ENCODE peak calls at places on chromosomes 3 and 15, in eight cellular contexts. One of them, this sample, is unnamed.

GRCh38 chr3:87987952-87988351 is 70.9 kb downstream of the CGGBP1 start:
- DNase-seq in psoas muscle: no peak
- DNase-seq in tibial artery: no peak
- DNase-seq in stomach: no peak
- DNase-seq in right cardiac atrium: no peak
- DNase-seq in PC-9: no peak
- DNase-seq in right atrium auricular region: no peak
- DNase-seq in left lung: no peak
- DNase-seq in this sample: no peak

GRCh38 chr15:59587085-59587826 is 24.3 kb upstream of the GCNT3 start:
- DNase-seq in right cardiac atrium: no peak
- DNase-seq in PC-9: no peak
- DNase-seq in right atrium auricular region: no peak
- DNase-seq in stomach: no peak
- DNase-seq in psoas muscle: no peak
- DNase-seq in tibial artery: no peak
- DNase-seq in left lung: no peak
- DNase-seq in this sample: no peak

GRCh38 chr15:101167366-101167790 is 84.5 kb downstream of the CHSY1 start:
- DNase-seq in right atrium auricular region: no peak
- DNase-seq in right cardiac atrium: no peak
- DNase-seq in stomach: no peak
- DNase-seq in tibial artery: no peak
- DNase-seq in PC-9: no peak
- DNase-seq in psoas muscle: no peak
- DNase-seq in left lung: peak
- DNase-seq in this sample: no peak

GRCh38 chr3:69524826-69525225 is 138.9 kb upstream of the FRMD4B start:
- DNase-seq in PC-9: no peak
- DNase-seq in psoas muscle: no peak
- DNase-seq in left lung: no peak
- DNase-seq in stomach: no peak
- DNase-seq in tibial artery: no peak
- DNase-seq in right cardiac atrium: no peak
- DNase-seq in right atrium auricular region: no peak
- DNase-seq in this sample: no peak

GRCh38 chr3:184545769-184546168 is 15.8 kb upstream of the EPHB3 start:
- DNase-seq in stomach: no peak
- DNase-seq in left lung: no peak
- DNase-seq in right atrium auricular region: no peak
- DNase-seq in tibial artery: no peak
- DNase-seq in psoas muscle: no peak
- DNase-seq in right cardiac atrium: no peak
- DNase-seq in PC-9: no peak
- DNase-seq in this sample: peak

GRCh38 chr3:40358454-40358853 is 28.5 kb upstream of the ENTPD3 start:
- DNase-seq in stomach: no peak
- DNase-seq in right atrium auricular region: no peak
- DNase-seq in PC-9: no peak
- DNase-seq in right cardiac atrium: no peak
- DNase-seq in left lung: no peak
- DNase-seq in psoas muscle: no peak
- DNase-seq in tibial artery: no peak
- DNase-seq in this sample: no peak

GRCh38 chr3:70554170-70554569 is 241.7 kb upstream of the MDFIC2 start:
- DNase-seq in PC-9: no peak
- DNase-seq in left lung: no peak
- DNase-seq in stomach: no peak
- DNase-seq in right cardiac atrium: no peak
- DNase-seq in psoas muscle: no peak
- DNase-seq in tibial artery: no peak
- DNase-seq in right atrium auricular region: no peak
- DNase-seq in this sample: no peak

GRCh38 chr15:90592144-90592887 is 62.6 kb downstream of the CRTC3 start:
- DNase-seq in right atrium auricular region: no peak
- DNase-seq in right cardiac atrium: no peak
- DNase-seq in psoas muscle: no peak
- DNase-seq in stomach: no peak
- DNase-seq in tibial artery: no peak
- DNase-seq in left lung: no peak
- DNase-seq in PC-9: no peak
- DNase-seq in this sample: no peak

GRCh38 chr3:38168151-38168987 is 3.0 kb downstream of the OXSR1 start:
- DNase-seq in right atrium auricular region: no peak
- DNase-seq in stomach: no peak
- DNase-seq in PC-9: no peak
- DNase-seq in tibial artery: no peak
- DNase-seq in psoas muscle: no peak
- DNase-seq in left lung: no peak
- DNase-seq in right cardiac atrium: no peak
- DNase-seq in this sample: no peak

GRCh38 chr15:85800460-85801123 is 5.9 kb upstream of the KLHL25 start:
- DNase-seq in right cardiac atrium: peak
- DNase-seq in psoas muscle: peak
- DNase-seq in tibial artery: no peak
- DNase-seq in PC-9: peak
- DNase-seq in right atrium auricular region: no peak
- DNase-seq in left lung: peak
- DNase-seq in stomach: peak
- DNase-seq in this sample: no peak

GRCh38 chr3:105653161-105653560 is 215.7 kb downstream of the CBLB start:
- DNase-seq in tibial artery: no peak
- DNase-seq in right cardiac atrium: no peak
- DNase-seq in right atrium auricular region: no peak
- DNase-seq in psoas muscle: no peak
- DNase-seq in PC-9: no peak
- DNase-seq in stomach: no peak
- DNase-seq in left lung: no peak
- DNase-seq in this sample: no peak

GRCh38 chr3:105653868-105654267 is 214.9 kb downstream of the CBLB start:
- DNase-seq in psoas muscle: no peak
- DNase-seq in right cardiac atrium: no peak
- DNase-seq in tibial artery: no peak
- DNase-seq in right atrium auricular region: no peak
- DNase-seq in left lung: no peak
- DNase-seq in stomach: no peak
- DNase-seq in PC-9: no peak
- DNase-seq in this sample: no peak

GRCh38 chr3:105661461-105661860 is 207.4 kb downstream of the CBLB start:
- DNase-seq in right atrium auricular region: no peak
- DNase-seq in left lung: no peak
- DNase-seq in psoas muscle: no peak
- DNase-seq in PC-9: no peak
- DNase-seq in right cardiac atrium: no peak
- DNase-seq in stomach: no peak
- DNase-seq in tibial artery: no peak
- DNase-seq in this sample: no peak

GRCh38 chr3:105662326-105662725 is 206.5 kb downstream of the CBLB start:
- DNase-seq in right cardiac atrium: no peak
- DNase-seq in tibial artery: no peak
- DNase-seq in stomach: no peak
- DNase-seq in left lung: no peak
- DNase-seq in PC-9: no peak
- DNase-seq in psoas muscle: no peak
- DNase-seq in right atrium auricular region: no peak
- DNase-seq in this sample: no peak

DNA sequence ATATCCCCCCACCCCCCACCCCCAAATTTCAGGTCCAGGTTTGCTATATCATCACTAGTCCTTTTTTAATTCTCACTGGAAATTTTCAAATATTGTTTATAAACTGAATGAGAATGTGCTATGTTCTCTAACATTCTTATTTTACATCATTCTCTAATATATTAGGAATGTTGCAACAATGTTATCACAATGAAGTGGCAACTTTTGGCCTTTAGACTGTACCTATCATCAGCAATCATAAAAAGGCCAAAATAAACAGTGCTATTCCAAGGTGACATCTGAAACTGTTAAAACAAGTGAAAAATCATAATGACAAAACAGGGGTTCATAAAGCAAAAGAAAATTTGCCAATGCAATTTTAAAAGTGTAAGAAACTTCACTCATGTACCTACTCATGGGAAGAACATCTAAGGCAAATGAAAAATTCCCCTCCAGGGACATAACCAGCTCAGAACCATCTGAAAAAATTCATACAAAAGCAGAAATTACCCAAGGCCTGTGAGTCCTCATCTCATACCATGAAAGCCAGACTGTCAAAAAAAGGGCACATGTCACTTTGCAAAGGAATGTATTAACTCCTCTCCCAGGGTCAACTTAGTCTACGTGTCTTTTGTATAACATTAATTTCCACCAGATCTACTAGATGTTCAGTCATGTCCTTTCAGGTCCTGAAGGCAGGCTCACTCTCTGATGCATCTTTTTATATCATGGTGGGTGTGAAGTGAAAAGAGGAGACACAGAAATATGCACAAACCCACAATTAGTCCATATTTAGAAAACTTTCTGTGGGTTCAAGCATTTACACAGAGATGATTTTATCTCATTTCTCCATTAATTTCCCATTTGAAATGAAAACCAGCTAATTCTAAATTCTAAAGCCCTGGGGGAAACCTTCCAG is 212.0 kb downstream of the CBLB start:
- DNase-seq in right cardiac atrium: no peak
- DNase-seq in right atrium auricular region: no peak
- DNase-seq in tibial artery: no peak
- DNase-seq in stomach: no peak
- DNase-seq in left lung: no peak
- DNase-seq in PC-9: no peak
- DNase-seq in psoas muscle: no peak
- DNase-seq in this sample: no peak
- H3K27ac ChIP-seq in right cardiac atrium: no peak
- H3K27ac ChIP-seq in right atrium auricular region: no peak
- H3K27ac ChIP-seq in tibial artery: no peak
- H3K27ac ChIP-seq in stomach: no peak
- H3K27ac ChIP-seq in left lung: no peak
- H3K27ac ChIP-seq in PC-9: no peak
- H3K27ac ChIP-seq in psoas muscle: no peak
- H3K27ac ChIP-seq in this sample: peak

DNA sequence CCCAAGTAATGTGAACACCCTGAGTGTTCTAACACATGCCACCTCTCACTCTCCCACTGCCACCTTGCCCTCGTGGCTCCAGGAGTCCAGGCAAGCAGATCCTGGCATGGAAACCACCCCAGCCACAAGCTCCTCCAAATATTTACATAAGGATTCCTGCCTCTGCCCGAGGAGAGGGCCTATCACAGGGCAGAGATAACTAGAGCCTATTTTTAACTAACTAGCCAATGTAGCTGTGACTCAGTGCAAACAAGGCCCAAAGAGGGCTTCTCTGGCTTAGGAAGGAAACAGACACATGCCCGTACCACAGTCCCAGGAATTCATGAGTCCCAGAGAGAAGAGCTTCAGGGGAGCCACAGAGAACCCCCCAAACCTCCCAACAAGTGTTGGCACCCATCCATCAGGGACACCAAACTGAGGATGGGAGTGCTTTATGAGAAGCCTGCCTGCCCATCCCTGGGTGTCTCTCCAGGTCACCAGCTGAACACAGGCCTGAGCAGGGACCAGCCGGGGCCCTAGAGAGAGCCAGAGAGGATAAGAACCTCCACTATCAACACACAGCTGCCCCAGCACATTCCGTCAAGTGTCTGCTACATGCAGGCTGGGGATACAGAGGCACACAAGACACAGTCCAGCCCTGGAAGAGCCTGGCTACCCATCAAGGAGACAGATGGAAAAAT is 9.2 kb downstream of the FYCO1 start:
- DNase-seq in stomach: peak
- DNase-seq in right atrium auricular region: no peak
- DNase-seq in psoas muscle: no peak
- DNase-seq in right cardiac atrium: peak
- DNase-seq in tibial artery: peak
- DNase-seq in left lung: peak
- DNase-seq in PC-9: peak
- DNase-seq in this sample: peak
- H3K4me3 ChIP-seq in stomach: no peak
- H3K4me3 ChIP-seq in right atrium auricular region: no peak
- H3K4me3 ChIP-seq in psoas muscle: peak
- H3K4me3 ChIP-seq in right cardiac atrium: no peak
- H3K4me3 ChIP-seq in tibial artery: no peak
- H3K4me3 ChIP-seq in left lung: no peak
- H3K4me3 ChIP-seq in PC-9: no peak
- H3K4me3 ChIP-seq in this sample: peak

GRCh38 chr3:13686332-13686731 is 137.4 kb downstream of the FBLN2 start:
- DNase-seq in psoas muscle: no peak
- DNase-seq in left lung: no peak
- DNase-seq in right atrium auricular region: no peak
- DNase-seq in right cardiac atrium: no peak
- DNase-seq in stomach: no peak
- DNase-seq in tibial artery: no peak
- DNase-seq in PC-9: no peak
- DNase-seq in this sample: no peak

GRCh38 chr3:13688034-13688433 is 139.1 kb downstream of the FBLN2 start:
- DNase-seq in PC-9: no peak
- DNase-seq in right atrium auricular region: no peak
- DNase-seq in psoas muscle: no peak
- DNase-seq in stomach: no peak
- DNase-seq in right cardiac atrium: no peak
- DNase-seq in left lung: no peak
- DNase-seq in tibial artery: no peak
- DNase-seq in this sample: no peak

GRCh38 chr3:13685721-13686120 is 136.8 kb downstream of the FBLN2 start:
- DNase-seq in psoas muscle: no peak
- DNase-seq in tibial artery: no peak
- DNase-seq in stomach: no peak
- DNase-seq in right cardiac atrium: no peak
- DNase-seq in PC-9: no peak
- DNase-seq in right atrium auricular region: no peak
- DNase-seq in left lung: no peak
- DNase-seq in this sample: no peak

GRCh38 chr3:13688824-13689223 is 139.9 kb downstream of the FBLN2 start:
- DNase-seq in right cardiac atrium: no peak
- DNase-seq in right atrium auricular region: no peak
- DNase-seq in tibial artery: no peak
- DNase-seq in PC-9: no peak
- DNase-seq in psoas muscle: no peak
- DNase-seq in left lung: no peak
- DNase-seq in stomach: no peak
- DNase-seq in this sample: no peak

GRCh38 chr3:13687409-13687989 is 138.6 kb downstream of the FBLN2 start:
- DNase-seq in right atrium auricular region: no peak
- DNase-seq in stomach: no peak
- DNase-seq in PC-9: no peak
- DNase-seq in left lung: peak
- DNase-seq in tibial artery: no peak
- DNase-seq in right cardiac atrium: no peak
- DNase-seq in psoas muscle: no peak
- DNase-seq in this sample: no peak
- H3K27ac ChIP-seq in right atrium auricular region: no peak
- H3K27ac ChIP-seq in stomach: no peak
- H3K27ac ChIP-seq in PC-9: no peak
- H3K27ac ChIP-seq in left lung: no peak
- H3K27ac ChIP-seq in tibial artery: no peak
- H3K27ac ChIP-seq in right cardiac atrium: no peak
- H3K27ac ChIP-seq in psoas muscle: no peak
- H3K27ac ChIP-seq in this sample: no peak

DNA sequence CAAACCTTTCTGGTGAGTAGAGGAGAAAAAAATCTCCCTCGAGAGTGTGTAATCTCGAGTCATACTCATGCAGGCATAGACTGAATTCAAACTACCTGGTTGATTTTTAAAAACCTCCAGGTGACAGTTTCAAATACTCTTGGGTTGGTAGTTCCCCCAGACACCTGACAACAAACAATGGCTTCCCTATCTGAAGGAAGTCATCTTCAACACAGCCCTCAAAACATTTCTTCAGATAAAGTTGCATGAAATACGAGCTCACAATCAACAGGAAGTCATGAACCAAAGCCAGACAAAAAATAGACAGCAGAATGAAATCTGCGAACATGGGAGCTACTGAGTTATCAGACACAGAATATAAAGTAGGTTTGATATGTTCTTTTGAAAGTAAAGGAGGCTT is 112.8 kb downstream of the ST8SIA2 start:
- DNase-seq in tibial artery: no peak
- DNase-seq in PC-9: no peak
- DNase-seq in right atrium auricular region: no peak
- DNase-seq in stomach: no peak
- DNase-seq in psoas muscle: no peak
- DNase-seq in right cardiac atrium: no peak
- DNase-seq in left lung: no peak
- DNase-seq in this sample: no peak
- H3K4me3 ChIP-seq in tibial artery: no peak
- H3K4me3 ChIP-seq in PC-9: no peak
- H3K4me3 ChIP-seq in right atrium auricular region: no peak
- H3K4me3 ChIP-seq in stomach: no peak
- H3K4me3 ChIP-seq in psoas muscle: no peak
- H3K4me3 ChIP-seq in right cardiac atrium: no peak
- H3K4me3 ChIP-seq in left lung: no peak
- H3K4me3 ChIP-seq in this sample: no peak